ENCODE peak calls at places on chromosomes 3 and 15, in eight cellular contexts. C is SW480; H is SJSA1; G is activated CD4-positive, alpha-beta T cell treated with anti-CD3 and anti-CD28 coated beads, Interleukin-2, amount 10 ng/mL, durations not matched to agents 7 days and 5 days; X is T1000; Q is pancreas; U is naive thymus-derived CD8-positive, alpha-beta T cell; I is omental fat pad. D is an unnamed sample.

GRCh38 chr3:81087607-81088006 is 673.8 kb downstream of the GBE1 start:
- DNase-seq in C (no peak), H (no peak), G (no peak), X (no peak), Q (no peak), U (no peak), I (no peak), D (no peak)

GRCh38 chr3:52703356-52703755 is 2.2 kb downstream of the GLT8D1 start:
- DNase-seq in C (no peak), H (no peak), G (no peak), X (no peak), Q (no peak), U (no peak), I (no peak), D (no peak)

GRCh38 chr3:113623324-113623723 is 73.1 kb downstream of the USF3 start:
- DNase-seq in C (no peak), H (no peak), G (no peak), X (no peak), Q (no peak), U (no peak), I (no peak), D (no peak)

GRCh38 chr3:13770390-13771169 is 109.3 kb downstream of the WNT7A start:
- DNase-seq in C (peak; percentile 62), H (no peak), G (no peak), X (no peak), Q (peak; percentile 28), U (no peak), I (no peak), D (no peak)

GRCh38 chr15:98896802-98897732 is 110.5 kb downstream of the PGPEP1L start:
- DNase-seq in C (peak; percentile 90), H (peak; percentile 99), G (no peak), X (peak; percentile 66), Q (no peak), U (no peak), I (no peak), D (no peak)

GRCh38 chr3:15815696-15816095 is 17.9 kb upstream of the ANKRD28 start:
- DNase-seq in C (peak; percentile 45), H (peak; percentile 37), G (no peak), X (no peak), Q (no peak), U (no peak), I (no peak), D (no peak)

GRCh38 chr15:75727851-75728715 is 15.4 kb upstream of the CSPG4 start:
- DNase-seq in C (peak; percentile 43), H (peak; percentile 28), G (peak; percentile 75), X (peak; percentile 26), Q (peak; percentile 64), U (peak; percentile 64), I (no peak), D (peak; percentile 78)

GRCh38 chr15:64361259-64361658 is 5.3 kb upstream of the CSNK1G1 start:
- DNase-seq in C (no peak), H (no peak), G (no peak), X (no peak), Q (no peak), U (no peak), I (no peak), D (no peak)

GRCh38 chr3:53545365-53546031 is 51.1 kb downstream of the CACNA1D start:
- DNase-seq in C (no peak), H (no peak), G (no peak), X (no peak), Q (no peak), U (no peak), I (no peak), D (no peak)

GRCh38 chr3:170047133-170047404 is 9.3 kb downstream of the GPR160 start:
- DNase-seq in C (no peak), H (no peak), G (no peak), X (no peak), Q (no peak), U (no peak), I (no peak), D (no peak)

GRCh38 chr3:158991146-158991705 is 189.4 kb downstream of the MFSD1 start:
- DNase-seq in C (peak; percentile 16), H (no peak), G (no peak), X (no peak), Q (peak; percentile 43), U (no peak), I (no peak), D (no peak)

GRCh38 chr15:96818861-96819260 is 488.4 kb downstream of the NR2F2 start:
- DNase-seq in C (no peak), H (no peak), G (no peak), X (no peak), Q (no peak), U (no peak), I (no peak), D (no peak)

GRCh38 chr15:74889882-74890768 is at the start of gene MPI:
- DNase-seq in C (peak; percentile 79), H (peak; percentile 64), G (peak; percentile 89), X (peak; percentile 57), Q (peak; percentile 82), U (peak; percentile 77), I (peak; percentile 56), D (peak; percentile 95)

D was measured in stimulated activated CD4-positive, alpha-beta T cell treated with anti-CD3 and anti-CD28 coated beads, Interleukin-15, amount 100 ng/mL, for 24 hours.